ENCODE peak calls at places on chromosomes 7 and 10, in four cellular contexts. I, Z, J and G are unnamed samples.

GRCh38 chr7:33536398-33536797 is 368.9 kb upstream of the BMPER start:
- DNase-seq in J (no peak), I (no peak), Z (no peak), G (no peak)

GRCh38 chr10:11153245-11153644 is 135.6 kb downstream of the CELF2 start:
- DNase-seq in J (no peak), I (no peak), Z (no peak), G (no peak)

GRCh38 chr10:3803884-3804741 is 19.1 kb upstream of the KLF6 start:
- DNase-seq in I (peak; percentile 57), Z (peak; percentile 30), J (no peak), G (peak; percentile 56)

GRCh38 chr7:30764030-30764991 is 6.9 kb upstream of the MINDY4 start:
- DNase-seq in I (no peak), J (no peak), Z (no peak), G (peak; percentile 6)

GRCh38 chr10:71222541-71223364 is 10.4 kb downstream of the UNC5B start:
- DNase-seq in Z (peak; percentile 13), I (no peak), J (peak; percentile 23), G (no peak)

GRCh38 chr10:113447278-113447677 is 105.6 kb upstream of the HABP2 start:
- DNase-seq in I (no peak), Z (no peak), J (no peak), G (no peak)

GRCh38 chr10:86086418-86086817 is 280.2 kb downstream of the GRID1 start:
- DNase-seq in Z (no peak), I (no peak), J (no peak), G (no peak)

GRCh38 chr10:5396545-5396944 is 8.1 kb downstream of the TUBAL3 start:
- DNase-seq in J (no peak), Z (no peak), I (no peak), G (no peak)

GRCh38 chr10:6056411-6057135 is 5.6 kb downstream of the IL2RA start:
- DNase-seq in Z (no peak), I (no peak), J (no peak), G (no peak)

GRCh38 chr10:11435621-11436020 is 175.8 kb downstream of the USP6NL start:
- DNase-seq in I (no peak), J (no peak), Z (no peak), G (no peak)

GRCh38 chr7:142440219-142441073 is 182.6 kb upstream of the PRSS58 start:
- DNase-seq in Z (no peak), J (peak; percentile 48), I (no peak), G (peak; percentile 35)

GRCh38 chr7:494906-495305 is 24.7 kb downstream of the PDGFA start:
- DNase-seq in J (no peak), I (no peak), Z (no peak), G (no peak)

GRCh38 chr10:29534590-29534989 is 100.2 kb downstream of the SVIL start:
- DNase-seq in Z (no peak), I (no peak), J (no peak), G (no peak)

GRCh38 chr7:1226155-1226901 is 6.3 kb upstream of the UNCX start:
- DNase-seq in Z (no peak), I (no peak), J (no peak), G (no peak)

GRCh38 chr10:22673785-22674184 is 40.6 kb downstream of the PIP4K2A start:
- DNase-seq in I (no peak), J (no peak), Z (no peak), G (no peak)

GRCh38 chr10:22670796-22671195 is 43.6 kb downstream of the PIP4K2A start:
- DNase-seq in J (no peak), I (no peak), Z (no peak), G (no peak)

GRCh38 chr10:22669163-22669711 is 45.1 kb downstream of the PIP4K2A start:
- DNase-seq in J (no peak), I (no peak), Z (no peak), G (no peak)

GRCh38 chr10:22674215-22674930 is 40.0 kb downstream of the PIP4K2A start:
- DNase-seq in I (no peak), Z (no peak), J (no peak), G (no peak)

DNA sequence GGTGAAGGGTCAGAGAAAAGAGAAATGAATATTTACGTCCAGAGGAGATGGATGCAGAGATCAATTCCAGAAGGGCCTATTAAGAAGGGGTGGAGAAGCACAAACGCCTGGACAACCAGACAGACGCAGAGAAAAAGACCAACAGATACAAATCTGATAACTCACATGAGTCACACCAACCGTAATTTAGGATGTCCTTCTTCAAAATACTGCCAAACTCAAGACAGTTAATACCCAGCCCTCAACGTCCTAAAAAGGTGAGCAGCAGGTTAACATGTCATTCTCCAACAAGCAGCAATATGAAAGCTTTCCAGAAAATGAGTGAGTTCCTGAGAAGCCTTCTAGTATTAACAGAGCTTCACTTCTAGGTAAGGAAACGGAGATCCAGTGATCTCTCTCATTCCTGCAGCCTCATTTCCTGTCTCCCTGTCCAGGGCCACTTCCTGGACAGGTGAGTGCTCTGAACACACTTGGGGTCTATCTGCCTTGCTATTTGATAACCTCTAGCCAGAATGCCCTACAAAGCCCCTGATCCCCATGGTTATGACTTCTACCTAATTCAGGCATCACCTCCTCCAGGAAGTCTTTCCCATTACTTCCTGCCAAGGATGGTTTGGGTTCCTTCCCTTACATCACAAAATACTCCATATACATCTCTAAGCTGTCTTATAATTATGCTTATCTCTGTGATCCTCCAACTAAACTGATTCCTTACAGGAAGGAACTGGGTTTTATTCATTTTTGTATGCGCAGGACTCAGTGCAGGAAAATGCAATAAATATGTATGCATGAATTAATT is 41.6 kb downstream of the PIP4K2A start:
- DNase-seq in Z (no peak), J (no peak), I (peak; percentile 40), G (no peak)
- H3K79me2 ChIP-seq in Z (peaks cover 4% of the 10 kb centered on the region), J (peaks cover 67% of the 10 kb centered on the region), I (peaks cover 99% of the 10 kb centered on the region), G (peaks cover 52% of the 10 kb centered on the region)

GRCh38 chr7:102122026-102122425 is 164.6 kb upstream of the SH2B2 start:
- DNase-seq in I (peak; percentile 35), J (no peak), Z (peak; percentile 50), G (peak; percentile 46)
- H3K4me3 ChIP-seq in I (no peak overlapping the region), J (no peak overlapping the region), Z (no peak overlapping the region), G (no peak overlapping the region)

GRCh38 chr10:110824660-110825059 is 47.1 kb upstream of the PDCD4 start:
- DNase-seq in J (no peak), Z (no peak), I (no peak), G (no peak)

GRCh38 chr10:110821508-110821907 is 50.2 kb upstream of the PDCD4 start:
- DNase-seq in Z (no peak), J (no peak), I (no peak), G (no peak)

GRCh38 chr10:110824152-110824441 is 47.6 kb upstream of the PDCD4 start:
- DNase-seq in J (no peak), Z (no peak), I (no peak), G (peak; percentile 27)

GRCh38 chr10:110822065-110822707 is 49.5 kb upstream of the PDCD4 start:
- DNase-seq in J (no peak), Z (no peak), I (no peak), G (no peak)

DNA sequence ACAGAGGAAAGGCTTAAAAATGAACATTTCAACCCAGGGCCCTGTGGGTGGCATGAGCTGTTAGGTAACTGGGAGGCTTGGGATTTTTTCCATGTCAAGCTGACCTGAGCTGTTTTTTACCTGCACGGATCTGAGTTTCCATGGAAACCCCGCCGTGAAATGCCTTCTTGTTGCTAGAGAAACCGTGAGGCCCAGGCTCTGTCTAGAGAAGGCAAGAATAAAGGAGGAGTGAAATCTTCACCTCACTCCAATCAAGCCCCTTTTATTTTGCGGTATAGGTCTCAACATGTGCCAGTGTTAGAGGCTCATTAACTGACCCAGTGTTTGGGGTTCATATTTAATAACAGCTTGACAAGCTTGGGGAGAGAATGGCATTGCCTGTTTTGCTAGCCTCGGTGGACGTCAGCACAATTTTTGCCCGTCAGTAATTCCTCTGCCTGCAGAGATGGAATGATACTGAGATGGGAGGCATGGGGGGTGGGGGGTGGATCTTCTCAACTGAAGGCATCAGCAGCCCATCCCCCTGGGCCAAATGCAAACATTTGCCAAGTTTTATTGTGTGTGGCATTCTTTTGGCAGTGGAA is 48.9 kb upstream of the PDCD4 start:
- DNase-seq in I (no peak), J (no peak), Z (no peak), G (no peak)
- H3K27ac ChIP-seq in I (no peak overlapping the region), J (no peak overlapping the region), Z (no peak overlapping the region), G (no peak overlapping the region)

DNA sequence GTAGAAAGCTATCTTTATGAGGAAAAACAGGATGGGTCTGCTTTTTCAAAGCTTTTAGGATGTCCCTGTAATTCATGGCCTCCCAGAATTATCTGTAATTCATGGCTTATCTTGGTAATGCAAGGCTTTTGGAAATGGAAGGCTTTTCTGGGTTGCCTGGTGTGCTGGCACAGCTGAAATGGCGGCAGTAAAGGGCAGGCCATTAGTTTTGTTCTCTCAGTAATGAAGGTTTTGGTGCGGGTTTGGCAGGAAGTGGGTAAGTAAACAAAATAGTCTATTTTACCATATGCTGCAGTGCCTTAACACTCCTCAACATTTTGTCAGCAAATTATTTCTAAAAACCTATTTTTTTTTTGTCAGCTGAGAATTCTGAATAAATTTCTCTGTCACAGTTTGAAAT is 69.3 kb downstream of the LRGUK start:
- DNase-seq in J (no peak), I (peak; percentile 7), Z (no peak), G (no peak)
- H3K79me2 ChIP-seq in J (no peaks in the 10 kb centered on the region), I (no peaks in the 10 kb centered on the region), Z (no peaks in the 10 kb centered on the region), G (no peaks in the 10 kb centered on the region)

DNA sequence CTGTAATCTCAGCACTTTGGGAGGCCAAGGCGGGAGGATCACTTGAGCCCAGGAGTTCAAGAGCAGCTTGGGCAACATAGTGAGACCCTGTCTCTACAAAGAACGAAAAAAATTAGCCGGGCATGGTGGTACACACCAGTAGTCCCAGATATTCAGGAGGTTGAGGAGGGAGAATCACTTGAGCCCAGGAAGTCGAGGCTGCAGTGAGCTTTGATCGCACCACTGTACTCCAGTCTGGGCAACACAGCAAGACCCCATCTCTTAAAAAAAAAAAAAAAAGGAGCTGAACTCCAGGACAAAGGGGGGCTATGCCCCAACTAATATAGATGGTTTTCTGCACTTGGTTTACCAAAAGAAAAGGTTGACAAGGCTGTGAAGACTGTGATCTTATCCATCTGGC is 101.2 kb upstream of the ANLN start:
- DNase-seq in I (no peak), J (no peak), Z (no peak), G (no peak)
- H3K4me3 ChIP-seq in I (no peak overlapping the region), J (no peak overlapping the region), Z (peak overlapping the region; percentile 61), G (no peak overlapping the region)

DNA sequence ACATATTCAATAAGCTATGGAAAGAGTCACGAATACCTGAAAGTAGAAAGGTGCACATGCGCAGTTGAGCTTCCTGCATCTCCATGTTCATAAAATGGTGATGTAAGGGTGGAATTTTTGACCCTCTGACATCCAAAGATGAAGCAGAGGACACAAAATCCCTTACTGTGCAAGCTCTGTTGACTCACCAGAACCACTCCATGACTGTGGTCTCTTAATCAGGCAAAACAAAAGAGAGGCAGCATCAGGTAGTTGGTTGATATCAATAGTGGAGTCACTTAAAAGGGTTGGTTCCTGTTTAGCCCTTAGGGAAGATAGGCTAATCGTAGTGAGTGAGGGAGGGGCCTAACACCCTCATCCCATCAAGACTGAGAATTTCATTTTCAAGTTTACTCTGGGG is 97.9 kb downstream of the CD36 start:
- DNase-seq in J (peak; percentile 67), I (no peak), Z (no peak), G (no peak)
- H3K27ac ChIP-seq in J (no peak overlapping the region), I (no peak overlapping the region), Z (no peak overlapping the region), G (no peak overlapping the region)

DNA sequence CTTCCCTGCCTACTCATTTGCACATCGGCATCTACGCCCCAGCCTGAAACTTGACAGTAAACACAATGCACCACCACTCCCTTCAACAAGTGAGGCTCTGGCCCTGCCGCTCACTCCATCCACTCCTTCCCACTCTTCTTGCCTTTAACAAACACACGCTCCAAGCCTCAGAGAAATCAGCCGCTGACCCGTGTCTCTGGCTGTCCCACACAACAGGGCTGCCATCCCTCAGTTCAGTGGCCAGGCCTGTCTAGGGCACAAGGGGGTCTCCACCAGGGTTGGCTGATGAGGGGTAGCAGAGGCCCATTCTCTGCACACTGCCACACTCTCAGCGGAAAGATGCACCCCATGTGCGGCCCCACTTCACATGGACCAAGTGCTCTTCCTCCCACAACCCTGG is 54.5 kb downstream of the CTBP2 start:
- DNase-seq in Z (no peak), I (no peak), J (no peak), G (no peak)
- H3K79me2 ChIP-seq in Z (no peaks in the 10 kb centered on the region), I (peaks cover 89% of the 10 kb centered on the region), J (peaks cover 100% of the 10 kb centered on the region), G (peaks cover 99% of the 10 kb centered on the region)